ENCODE peak calls at places on chromosomes 4 and X, in four cellular contexts. One of them, this sample, is unnamed.

GRCh38 chr4:98627477-98627876 is 30.9 kb downstream of the TSPAN5 start:
- DNase-seq in H1: no peak
- DNase-seq in HCT116: no peak
- DNase-seq in K562: no peak
- DNase-seq in this sample: no peak

GRCh38 chr4:104429150-104429741 is 65.4 kb downstream of the CXXC4 start:
- DNase-seq in H1: no peak
- DNase-seq in HCT116: no peak
- DNase-seq in K562: no peak
- DNase-seq in this sample: no peak

GRCh38 chr4:127048371-127049085 is 584.2 kb upstream of the INTU start:
- DNase-seq in H1: no peak
- DNase-seq in HCT116: no peak
- DNase-seq in K562: no peak
- DNase-seq in this sample: no peak

GRCh38 chr4:90495936-90496335 is 368.7 kb downstream of the CCSER1 start:
- DNase-seq in H1: no peak
- DNase-seq in HCT116: no peak
- DNase-seq in K562: no peak
- DNase-seq in this sample: no peak

GRCh38 chr4:22129454-22130075 is 181.0 kb upstream of the KCNIP4 start:
- DNase-seq in H1: peak; percentile 53
- DNase-seq in HCT116: peak; percentile 7
- DNase-seq in K562: peak; percentile 6
- DNase-seq in this sample: no peak

GRCh38 chr4:120886183-120886582 is 36.3 kb downstream of the PRDM5 start:
- DNase-seq in H1: no peak
- DNase-seq in HCT116: no peak
- DNase-seq in K562: no peak
- DNase-seq in this sample: no peak

GRCh38 chr4:115688961-115689360 is 575.5 kb upstream of the NDST4 start:
- DNase-seq in H1: no peak
- DNase-seq in HCT116: no peak
- DNase-seq in K562: no peak
- DNase-seq in this sample: no peak

GRCh38 chrX:130826249-130826648 is 76.8 kb downstream of the ENOX2 start:
- DNase-seq in H1: no peak
- DNase-seq in HCT116: no peak
- DNase-seq in K562: no peak
- DNase-seq in this sample: no peak

GRCh38 chr4:34633216-34633615 is 1611.1 kb downstream of the ARAP2 start:
- DNase-seq in H1: no peak
- DNase-seq in HCT116: no peak
- DNase-seq in K562: no peak
- DNase-seq in this sample: no peak

GRCh38 chr4:128403586-128403985 is 116.0 kb upstream of the PGRMC2 start:
- DNase-seq in H1: no peak
- DNase-seq in HCT116: no peak
- DNase-seq in K562: no peak
- DNase-seq in this sample: no peak

GRCh38 chrX:154751121-154751668 is 318 bp upstream of the GAB3 start:
- DNase-seq in H1: no peak
- DNase-seq in HCT116: no peak
- DNase-seq in K562: peak; percentile 71
- DNase-seq in this sample: no peak

GRCh38 chrX:42869659-42870476 is 91.9 kb upstream of the PPP1R2C start:
- DNase-seq in H1: no peak
- DNase-seq in HCT116: no peak
- DNase-seq in K562: no peak
- DNase-seq in this sample: peak; percentile 72

GRCh38 chr4:40256329-40256728 is 59.5 kb downstream of the RHOH start:
- DNase-seq in H1: no peak
- DNase-seq in HCT116: no peak
- DNase-seq in K562: no peak
- DNase-seq in this sample: no peak

DNA sequence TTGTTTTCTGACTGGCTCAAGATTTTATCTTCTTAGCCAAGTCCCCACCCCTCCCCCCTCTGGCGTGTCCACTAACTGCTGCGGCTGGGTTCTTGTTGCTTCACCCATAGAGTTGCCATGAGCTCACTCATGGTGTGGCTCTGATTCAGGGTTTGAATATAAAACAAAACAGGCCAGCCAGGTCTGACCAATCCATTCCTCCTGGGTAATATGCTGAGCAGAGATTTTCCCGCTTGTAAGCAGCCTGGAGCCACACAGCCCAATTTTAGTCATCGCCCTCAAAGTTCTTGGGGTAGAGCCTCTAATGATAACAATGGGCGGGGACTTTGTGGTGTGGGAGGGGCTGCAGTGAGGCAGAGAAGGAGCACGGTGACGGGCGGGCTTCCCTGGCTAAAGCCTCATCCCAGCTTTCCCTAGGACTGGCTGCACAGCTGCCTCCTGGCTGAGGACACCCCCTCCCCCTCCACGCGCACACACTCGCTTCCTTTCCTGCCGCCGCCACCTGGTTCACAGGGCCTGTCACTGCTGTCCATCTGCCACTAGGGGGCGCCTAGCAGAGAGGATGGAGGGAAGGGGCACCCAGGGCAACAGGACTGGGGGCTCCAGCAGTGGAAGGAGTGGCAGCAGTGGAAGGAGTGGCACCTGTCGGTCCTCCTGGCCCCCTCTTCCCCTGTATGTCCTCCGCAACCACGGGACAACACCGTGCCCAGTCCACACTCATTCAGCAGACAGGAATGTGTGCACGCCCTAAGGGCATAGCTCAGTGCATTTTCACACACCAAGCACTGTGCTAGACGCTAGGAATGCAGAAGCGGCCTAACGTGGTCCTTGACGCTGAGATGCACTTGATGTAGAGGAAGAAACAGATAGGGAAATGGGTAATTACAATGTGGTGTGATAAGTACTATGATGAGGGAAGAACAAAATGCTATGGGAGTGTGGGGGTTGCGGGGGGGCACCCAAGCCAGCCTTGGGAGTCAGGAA is 26.8 kb downstream of the PRPS1 start:
- DNase-seq in H1: peak; percentile 50
- DNase-seq in HCT116: peak; percentile 34
- DNase-seq in K562: peak; percentile 75
- DNase-seq in this sample: no peak
- TF ChIP-seq EGR1 in H1: no peak
- TF ChIP-seq EGR1 in HCT116: no peak
- TF ChIP-seq EGR1 in K562: no peak
- TF ChIP-seq EGR1 in this sample: no peak

GRCh38 chr4:8215641-8216442 is 16.8 kb downstream of the SH3TC1 start:
- DNase-seq in H1: no peak
- DNase-seq in HCT116: no peak
- DNase-seq in K562: no peak
- DNase-seq in this sample: no peak

GRCh38 chr4:8218371-8219050 is 19.4 kb downstream of the SH3TC1 start:
- DNase-seq in H1: no peak
- DNase-seq in HCT116: no peak
- DNase-seq in K562: no peak
- DNase-seq in this sample: no peak

GRCh38 chr4:8216443-8217245 is 17.6 kb downstream of the SH3TC1 start:
- DNase-seq in H1: no peak
- DNase-seq in HCT116: no peak
- DNase-seq in K562: no peak
- DNase-seq in this sample: no peak

GRCh38 chr4:8217871-8218270 is 18.8 kb downstream of the SH3TC1 start:
- DNase-seq in H1: no peak
- DNase-seq in HCT116: no peak
- DNase-seq in K562: no peak
- DNase-seq in this sample: no peak

DNA sequence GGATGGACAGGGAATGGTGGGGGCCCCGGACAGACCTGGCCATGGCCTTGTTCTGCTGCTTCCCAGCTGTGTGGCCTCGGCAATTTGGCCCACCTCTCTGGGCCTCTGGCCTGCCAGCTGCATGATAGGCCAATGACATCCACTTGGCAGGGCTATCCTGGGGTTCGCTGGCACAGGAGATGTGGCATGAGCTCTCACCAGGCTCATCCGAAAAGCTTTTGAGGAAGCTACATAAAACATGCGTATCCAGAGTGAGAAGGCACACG is 18.1 kb downstream of the SH3TC1 start:
- DNase-seq in H1: no peak
- DNase-seq in HCT116: no peak
- DNase-seq in K562: no peak
- DNase-seq in this sample: no peak
- H3K4me1 ChIP-seq in H1: peaks cover 2% of the 10 kb centered on the region
- H3K4me1 ChIP-seq in HCT116: no peaks in the 10 kb centered on the region
- H3K4me1 ChIP-seq in K562: peaks cover 15% of the 10 kb centered on the region
- H3K4me1 ChIP-seq in this sample: peaks cover 9% of the 10 kb centered on the region

GRCh38 chrX:108735680-108736508 is 469 bp downstream of the IRS4 start:
- DNase-seq in H1: no peak
- DNase-seq in HCT116: no peak
- DNase-seq in K562: no peak
- DNase-seq in this sample: no peak
- TF ChIP-seq EGR1 in H1: no peak
- TF ChIP-seq EGR1 in HCT116: no peak
- TF ChIP-seq EGR1 in K562: no peak
- TF ChIP-seq EGR1 in this sample: no peak

DNA sequence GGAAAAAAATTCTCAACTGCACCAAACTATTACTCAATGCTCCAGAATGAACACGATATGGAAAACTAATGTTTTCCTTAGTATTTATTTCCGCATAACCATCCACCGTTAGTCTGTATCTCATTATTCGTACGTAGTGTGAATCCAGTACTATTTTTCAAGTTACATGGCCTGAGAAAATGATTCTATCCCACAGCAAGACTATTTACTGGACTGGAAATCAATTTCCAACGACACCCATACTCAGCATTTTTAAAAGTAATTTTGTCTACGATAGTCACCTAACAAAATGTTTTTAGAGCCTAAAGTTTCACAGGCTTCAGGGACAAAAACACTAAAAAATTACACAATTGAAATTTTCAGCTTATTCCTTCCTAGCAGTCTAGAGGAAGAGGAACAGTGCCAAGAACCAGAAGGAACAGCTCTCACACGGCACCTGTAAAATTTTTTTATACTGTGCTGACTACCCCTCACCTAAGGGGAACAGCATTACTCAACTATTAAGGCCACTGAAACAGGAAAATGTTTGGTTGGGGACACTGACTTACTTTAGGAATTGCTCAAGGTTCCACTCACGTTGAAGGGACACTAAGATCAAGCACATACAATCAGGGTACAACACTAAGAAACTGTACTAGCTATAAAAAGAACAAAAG is 9.6 kb downstream of the UBE2D3 start:
- DNase-seq in H1: no peak
- DNase-seq in HCT116: no peak
- DNase-seq in K562: no peak
- DNase-seq in this sample: no peak
- H3K4me1 ChIP-seq in H1: peaks cover 13% of the 10 kb centered on the region
- H3K4me1 ChIP-seq in HCT116: no peaks in the 10 kb centered on the region
- H3K4me1 ChIP-seq in K562: peaks cover 8% of the 10 kb centered on the region
- H3K4me1 ChIP-seq in this sample: no peaks in the 10 kb centered on the region

GRCh38 chr4:8510191-8510590 is 69.6 kb downstream of the TRMT44 start:
- DNase-seq in H1: no peak
- DNase-seq in HCT116: no peak
- DNase-seq in K562: no peak
- DNase-seq in this sample: no peak

GRCh38 chr4:8514391-8514790 is 65.8 kb upstream of the GPR78 start:
- DNase-seq in H1: no peak
- DNase-seq in HCT116: no peak
- DNase-seq in K562: no peak
- DNase-seq in this sample: no peak

GRCh38 chr4:8513931-8514330 is 66.3 kb upstream of the GPR78 start:
- DNase-seq in H1: no peak
- DNase-seq in HCT116: no peak
- DNase-seq in K562: no peak
- DNase-seq in this sample: no peak

GRCh38 chr4:8510611-8511285 is 69.4 kb upstream of the GPR78 start:
- DNase-seq in H1: no peak
- DNase-seq in HCT116: no peak
- DNase-seq in K562: no peak
- DNase-seq in this sample: no peak

DNA sequence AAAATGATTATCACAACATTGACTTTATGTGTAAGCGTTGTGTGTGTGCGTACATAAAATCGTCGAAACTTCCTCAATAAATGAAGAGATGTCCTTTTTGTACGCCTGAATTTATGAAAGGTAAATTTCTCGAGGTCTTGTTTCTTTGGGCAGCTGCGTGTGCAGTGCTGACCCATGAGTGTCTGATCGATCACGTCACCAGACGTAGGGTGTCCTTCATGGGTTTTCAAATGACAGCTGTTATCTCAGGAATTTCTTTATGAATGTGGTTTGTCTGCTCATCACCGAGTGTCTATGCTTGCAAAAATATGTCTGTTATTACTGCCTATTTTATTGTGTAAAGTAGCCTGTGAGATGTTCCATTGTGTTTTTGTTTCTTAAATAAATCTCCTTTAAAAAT is 67.7 kb upstream of the GPR78 start:
- DNase-seq in H1: no peak
- DNase-seq in HCT116: no peak
- DNase-seq in K562: no peak
- DNase-seq in this sample: no peak
- TF ChIP-seq EGR1 in H1: no peak
- TF ChIP-seq EGR1 in HCT116: no peak
- TF ChIP-seq EGR1 in K562: no peak
- TF ChIP-seq EGR1 in this sample: no peak

GRCh38 chr4:140049924-140050681 is 103.9 kb downstream of the MAML3 start:
- DNase-seq in H1: no peak
- DNase-seq in HCT116: no peak
- DNase-seq in K562: peak; percentile 11
- DNase-seq in this sample: no peak

GRCh38 chr4:140056015-140056414 is 98.0 kb downstream of the MAML3 start:
- DNase-seq in H1: no peak
- DNase-seq in HCT116: no peak
- DNase-seq in K562: no peak
- DNase-seq in this sample: no peak

GRCh38 chr4:140054861-140055260 is 99.1 kb downstream of the MAML3 start:
- DNase-seq in H1: no peak
- DNase-seq in HCT116: no peak
- DNase-seq in K562: no peak
- DNase-seq in this sample: no peak

GRCh38 chr4:140052050-140052449 is 101.9 kb downstream of the MAML3 start:
- DNase-seq in H1: no peak
- DNase-seq in HCT116: peak; percentile 22
- DNase-seq in K562: peak; percentile 30
- DNase-seq in this sample: no peak

DNA sequence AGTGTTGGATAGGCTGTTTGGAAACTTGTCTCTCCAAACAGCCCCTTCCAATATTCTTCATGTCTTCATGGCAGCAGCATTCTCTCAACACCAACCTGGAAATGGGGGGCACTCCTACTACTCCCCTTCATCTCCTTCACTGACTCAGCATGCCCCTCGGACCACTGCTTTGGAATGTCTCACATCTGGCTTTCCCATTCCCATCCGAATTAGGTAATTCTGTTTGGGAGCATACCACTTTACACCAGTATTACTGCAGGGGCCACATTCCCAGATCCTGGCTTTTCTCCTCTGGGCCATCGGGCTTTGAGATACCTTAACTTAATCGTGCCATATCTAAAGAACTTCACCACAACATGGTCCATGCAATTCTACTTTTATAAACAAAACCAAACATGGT is 100.8 kb downstream of the MAML3 start:
- DNase-seq in H1: no peak
- DNase-seq in HCT116: no peak
- DNase-seq in K562: no peak
- DNase-seq in this sample: no peak
- H3K4me1 ChIP-seq in H1: peaks cover 6% of the 10 kb centered on the region
- H3K4me1 ChIP-seq in HCT116: no peaks in the 10 kb centered on the region
- H3K4me1 ChIP-seq in K562: no peaks in the 10 kb centered on the region
- H3K4me1 ChIP-seq in this sample: peaks cover 4% of the 10 kb centered on the region

This sample was measured in GM12878.